ENCODE peak calls at places on chromosomes 7 and 10, in eight cellular contexts. One of them, this sample, is unnamed.

GRCh38 chr7:129828989-129829676 is 123.6 kb downstream of the UBE2H start:
- DNase-seq in CD8-positive, alpha-beta memory T cell: no peak
- DNase-seq in central memory CD4-positive, alpha-beta T cell: no peak
- DNase-seq in Panc1: no peak
- DNase-seq in vagina: no peak
- DNase-seq in GM12865: peak; percentile 27
- DNase-seq in anterior cingulate cortex: no peak
- DNase-seq in NCI-H2029: no peak
- DNase-seq in this sample: no peak

GRCh38 chr7:55965805-55966421 is 1.5 kb downstream of the NIPSNAP2 start:
- DNase-seq in CD8-positive, alpha-beta memory T cell: no peak
- DNase-seq in central memory CD4-positive, alpha-beta T cell: no peak
- DNase-seq in Panc1: no peak
- DNase-seq in vagina: no peak
- DNase-seq in GM12865: no peak
- DNase-seq in anterior cingulate cortex: peak; percentile 15
- DNase-seq in NCI-H2029: peak; percentile 55
- DNase-seq in this sample: no peak

GRCh38 chr10:1381339-1381738 is 325.2 kb downstream of the WDR37 start:
- DNase-seq in CD8-positive, alpha-beta memory T cell: no peak
- DNase-seq in central memory CD4-positive, alpha-beta T cell: no peak
- DNase-seq in Panc1: no peak
- DNase-seq in vagina: peak; percentile 29
- DNase-seq in GM12865: no peak
- DNase-seq in anterior cingulate cortex: no peak
- DNase-seq in NCI-H2029: no peak
- DNase-seq in this sample: no peak

GRCh38 chr7:151199196-151199874 is 11.0 kb downstream of the H2BK1 start:
- DNase-seq in CD8-positive, alpha-beta memory T cell: no peak
- DNase-seq in central memory CD4-positive, alpha-beta T cell: no peak
- DNase-seq in Panc1: no peak
- DNase-seq in vagina: no peak
- DNase-seq in GM12865: no peak
- DNase-seq in anterior cingulate cortex: peak; percentile 45
- DNase-seq in NCI-H2029: no peak
- DNase-seq in this sample: no peak

GRCh38 chr7:102331536-102332275 is 24.5 kb downstream of the SPDYE6 start:
- DNase-seq in CD8-positive, alpha-beta memory T cell: no peak
- DNase-seq in central memory CD4-positive, alpha-beta T cell: no peak
- DNase-seq in Panc1: no peak
- DNase-seq in vagina: no peak
- DNase-seq in GM12865: peak; percentile 52
- DNase-seq in anterior cingulate cortex: no peak
- DNase-seq in NCI-H2029: no peak
- DNase-seq in this sample: no peak

GRCh38 chr10:128245026-128245425 is 118.8 kb upstream of the MKI67 start:
- DNase-seq in CD8-positive, alpha-beta memory T cell: no peak
- DNase-seq in central memory CD4-positive, alpha-beta T cell: no peak
- DNase-seq in Panc1: no peak
- DNase-seq in vagina: peak; percentile 22
- DNase-seq in GM12865: no peak
- DNase-seq in anterior cingulate cortex: no peak
- DNase-seq in NCI-H2029: no peak
- DNase-seq in this sample: no peak

GRCh38 chr7:104017001-104017400 is 27.5 kb upstream of the RELN start:
- DNase-seq in CD8-positive, alpha-beta memory T cell: no peak
- DNase-seq in central memory CD4-positive, alpha-beta T cell: no peak
- DNase-seq in Panc1: no peak
- DNase-seq in vagina: no peak
- DNase-seq in GM12865: no peak
- DNase-seq in anterior cingulate cortex: no peak
- DNase-seq in NCI-H2029: no peak
- DNase-seq in this sample: no peak

GRCh38 chr10:17227367-17228080 is 517 bp upstream of the VIM start:
- DNase-seq in CD8-positive, alpha-beta memory T cell: no peak
- DNase-seq in central memory CD4-positive, alpha-beta T cell: peak; percentile 62
- DNase-seq in Panc1: no peak
- DNase-seq in vagina: no peak
- DNase-seq in GM12865: peak; percentile 67
- DNase-seq in anterior cingulate cortex: no peak
- DNase-seq in NCI-H2029: no peak
- DNase-seq in this sample: peak; percentile 31

GRCh38 chr7:64651632-64652165 is 14.2 kb upstream of the ZNF107 start:
- DNase-seq in CD8-positive, alpha-beta memory T cell: no peak
- DNase-seq in central memory CD4-positive, alpha-beta T cell: no peak
- DNase-seq in Panc1: no peak
- DNase-seq in vagina: no peak
- DNase-seq in GM12865: no peak
- DNase-seq in anterior cingulate cortex: no peak
- DNase-seq in NCI-H2029: no peak
- DNase-seq in this sample: no peak

GRCh38 chr10:26303366-26303765 is 86.8 kb downstream of the GAD2 start:
- DNase-seq in CD8-positive, alpha-beta memory T cell: no peak
- DNase-seq in central memory CD4-positive, alpha-beta T cell: no peak
- DNase-seq in Panc1: no peak
- DNase-seq in vagina: no peak
- DNase-seq in GM12865: no peak
- DNase-seq in anterior cingulate cortex: no peak
- DNase-seq in NCI-H2029: no peak
- DNase-seq in this sample: no peak

GRCh38 chr10:132984008-132984295 is 41.6 kb upstream of the CFAP46 start:
- DNase-seq in CD8-positive, alpha-beta memory T cell: peak; percentile 43
- DNase-seq in central memory CD4-positive, alpha-beta T cell: no peak
- DNase-seq in Panc1: no peak
- DNase-seq in vagina: no peak
- DNase-seq in GM12865: no peak
- DNase-seq in anterior cingulate cortex: no peak
- DNase-seq in NCI-H2029: no peak
- DNase-seq in this sample: no peak

GRCh38 chr7:127525866-127526456 is 59.4 kb downstream of the GCC1 start:
- DNase-seq in CD8-positive, alpha-beta memory T cell: no peak
- DNase-seq in central memory CD4-positive, alpha-beta T cell: no peak
- DNase-seq in Panc1: no peak
- DNase-seq in vagina: no peak
- DNase-seq in GM12865: no peak
- DNase-seq in anterior cingulate cortex: no peak
- DNase-seq in NCI-H2029: no peak
- DNase-seq in this sample: no peak

GRCh38 chr10:74050653-74051052 is 52.7 kb downstream of the VCL start:
- DNase-seq in CD8-positive, alpha-beta memory T cell: no peak
- DNase-seq in central memory CD4-positive, alpha-beta T cell: no peak
- DNase-seq in Panc1: no peak
- DNase-seq in vagina: no peak
- DNase-seq in GM12865: no peak
- DNase-seq in anterior cingulate cortex: no peak
- DNase-seq in NCI-H2029: no peak
- DNase-seq in this sample: no peak